ENCODE peak calls at places on chromosome 9, in four cellular contexts. M, Q, I and C are unnamed samples.

GRCh38 chr9:135474915-135475314 is 4.7 kb upstream of the PPP1R26 start:
- DNase-seq in Q (no peak), I (no peak), M (no peak), C (no peak)

GRCh38 chr9:84490206-84490605 is 149.6 kb upstream of the SLC28A3 start:
- DNase-seq in Q (no peak), I (no peak), M (no peak), C (no peak)

GRCh38 chr9:27491164-27491563 is 32.9 kb upstream of the IFNK start:
- DNase-seq in M (no peak), I (peak; percentile 39), Q (no peak), C (no peak)

GRCh38 chr9:75712690-75713089 is 177.8 kb upstream of the PCSK5 start:
- DNase-seq in Q (no peak), I (no peak), M (no peak), C (no peak)

GRCh38 chr9:114178756-114179450 is 23.6 kb downstream of the COL27A1 start:
- DNase-seq in Q (peak; percentile 66), M (no peak), I (no peak), C (no peak)

GRCh38 chr9:114196924-114197570 is 41.7 kb downstream of the COL27A1 start:
- DNase-seq in M (no peak), I (no peak), Q (no peak), C (no peak)

GRCh38 chr9:120857481-120857880 is 14.8 kb upstream of the PSMD5 start:
- DNase-seq in Q (no peak), M (no peak), I (no peak), C (no peak)

GRCh38 chr9:108709126-108709525 is 146.7 kb downstream of the ACTL7B start:
- DNase-seq in I (no peak), M (no peak), Q (no peak), C (no peak)

GRCh38 chr9:104961238-104961637 is 33.3 kb upstream of the ABCA1 start:
- DNase-seq in I (no peak), Q (no peak), M (peak; percentile 71), C (peak; percentile 45)

GRCh38 chr9:121975801-121976277 is 117.3 kb downstream of the TTLL11 start:
- DNase-seq in I (no peak), M (peak; percentile 79), Q (no peak), C (no peak)

GRCh38 chr9:111937781-111938426 is 41.3 kb downstream of the UGCG start:
- DNase-seq in Q (peak; percentile 16), I (peak; percentile 75), M (peak; percentile 39), C (peak; percentile 60)

GRCh38 chr9:4425358-4426045 is 64.8 kb upstream of the SLC1A1 start:
- DNase-seq in I (no peak), Q (no peak), M (no peak), C (no peak)

GRCh38 chr9:135282001-135282731 is 194.7 kb downstream of the OLFM1 start:
- DNase-seq in I (no peak), Q (peak; percentile 67), M (peak; percentile 82), C (no peak)

GRCh38 chr9:134295746-134296250 is 30.5 kb upstream of the RXRA start:
- DNase-seq in M (no peak), I (no peak), Q (no peak), C (no peak)

GRCh38 chr9:38026021-38026809 is 42.8 kb downstream of the SHB start:
- DNase-seq in M (no peak), I (no peak), Q (peak; percentile 59), C (no peak)

GRCh38 chr9:71676460-71676859 is 91.9 kb downstream of the CEMIP2 start:
- DNase-seq in Q (no peak), M (no peak), I (no peak), C (no peak)

GRCh38 chr9:18396102-18396728 is 77.7 kb upstream of the ADAMTSL1 start:
- DNase-seq in M (no peak), Q (no peak), I (no peak), C (no peak)

GRCh38 chr9:71830131-71830530 is 61.8 kb upstream of the CEMIP2 start:
- DNase-seq in I (no peak), Q (no peak), M (no peak), C (no peak)

GRCh38 chr9:69104830-69105527 is 69.1 kb upstream of the TJP2 start:
- DNase-seq in I (no peak), Q (no peak), M (peak; percentile 94), C (no peak)

GRCh38 chr9:27590636-27591035 is 17.4 kb upstream of the C9orf72 start:
- DNase-seq in M (no peak), Q (no peak), I (no peak), C (no peak)

GRCh38 chr9:93089481-93089991 is 6.5 kb upstream of the CARD19 start:
- DNase-seq in Q (no peak), I (no peak), M (peak; percentile 15), C (no peak)

GRCh38 chr9:95175523-95175922 is 142.0 kb downstream of the FANCC start:
- DNase-seq in I (no peak), Q (no peak), M (no peak), C (no peak)

GRCh38 chr9:121902483-121903135 is 190.5 kb downstream of the TTLL11 start:
- DNase-seq in M (no peak), Q (peak; percentile 40), I (no peak), C (no peak)

GRCh38 chr9:5988265-5988664 is 27.2 kb downstream of the RANBP6 start:
- DNase-seq in M (no peak), Q (no peak), I (no peak), C (no peak)

GRCh38 chr9:14158911-14159310 is 155.0 kb downstream of the NFIB start:
- DNase-seq in I (no peak), Q (no peak), M (no peak), C (no peak)

GRCh38 chr9:86082870-86083269 is 16.5 kb downstream of the GOLM1 start:
- DNase-seq in M (no peak), I (no peak), Q (no peak), C (no peak)

GRCh38 chr9:107213561-107214028 is 69.5 kb upstream of the RAD23B start:
- DNase-seq in M (no peak), Q (no peak), I (no peak), C (peak; percentile 2)

GRCh38 chr9:18495065-18495464 is 21.1 kb downstream of the ADAMTSL1 start:
- DNase-seq in Q (no peak), I (no peak), M (no peak), C (no peak)

GRCh38 chr9:3436629-3437028 is 89.2 kb downstream of the RFX3 start:
- DNase-seq in M (no peak), I (no peak), Q (no peak), C (no peak)

GRCh38 chr9:94056442-94056974 is 27.8 kb upstream of the PTPDC1 start:
- DNase-seq in M (no peak), Q (peak; percentile 12), I (no peak), C (no peak)

GRCh38 chr9:2173170-2173569 is 158.0 kb downstream of the SMARCA2 start:
- DNase-seq in Q (no peak), M (no peak), I (no peak), C (no peak)

GRCh38 chr9:2745560-2746380 is 28.5 kb downstream of the KCNV2 start:
- DNase-seq in Q (no peak), I (no peak), M (no peak), C (no peak)

GRCh38 chr9:135141183-135141774 is 53.8 kb downstream of the OLFM1 start:
- DNase-seq in Q (no peak), I (no peak), M (no peak), C (no peak)

GRCh38 chr9:9557804-9558334 is 1054.9 kb downstream of the PTPRD start:
- DNase-seq in I (no peak), Q (no peak), M (no peak), C (no peak)

GRCh38 chr9:9100070-9100469 is 1300.5 kb upstream of the DMAC1 start:
- DNase-seq in M (no peak), Q (no peak), I (no peak), C (no peak)

GRCh38 chr9:77679088-77679487 is 31.0 kb upstream of the GNA14 start:
- DNase-seq in I (no peak), M (no peak), Q (no peak), C (no peak)

GRCh38 chr9:125039544-125039943 is 98.7 kb upstream of the GOLGA1 start:
- DNase-seq in Q (no peak), M (no peak), I (no peak), C (no peak)

GRCh38 chr9:85900504-85901201 is 40.3 kb upstream of the NAA35 start:
- DNase-seq in I (no peak), Q (no peak), M (peak; percentile 33), C (peak; percentile 1)

GRCh38 chr9:93156475-93157008 is 22.5 kb upstream of the NINJ1 start:
- DNase-seq in I (no peak), M (no peak), Q (no peak), C (no peak)

GRCh38 chr9:14084867-14085266 is 229.1 kb downstream of the NFIB start:
- DNase-seq in I (no peak), Q (no peak), M (no peak), C (no peak)

DNA sequence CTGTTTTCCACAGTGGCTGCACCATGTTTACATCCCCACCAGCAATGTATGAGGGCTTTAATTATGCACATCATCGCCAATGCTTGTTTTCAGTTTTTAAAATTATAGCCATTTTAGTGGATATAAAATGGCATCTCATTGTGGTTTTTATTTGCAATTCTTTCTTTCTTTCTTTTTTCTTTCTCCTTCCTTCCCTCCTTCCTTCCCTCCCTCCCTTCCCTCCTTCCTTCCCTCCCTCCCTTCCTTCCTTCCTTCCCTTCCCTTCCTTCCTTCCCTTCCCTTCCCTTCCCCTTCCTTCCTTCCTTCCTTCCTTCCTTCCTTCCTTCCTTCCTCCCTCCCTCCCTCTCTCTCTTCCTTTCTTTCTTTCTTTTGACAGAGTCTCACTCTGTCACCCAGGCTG is 6.6 kb downstream of the COL15A1 start:
- DNase-seq in M (no peak), Q (no peak), I (no peak), C (no peak)
- H3K4me1 ChIP-seq in M (no peaks in the 10 kb centered on the region), Q (peaks cover 33% of the 10 kb centered on the region), I (no peaks in the 10 kb centered on the region), C (no peaks in the 10 kb centered on the region)

GRCh38 chr9:129317179-129318011 is 139.3 kb upstream of the IER5L start:
- DNase-seq in Q (peak; percentile 30), M (no peak), I (no peak), C (no peak)
- H3K4me1 ChIP-seq in Q (peaks cover 70% of the 10 kb centered on the region), M (peaks cover 6% of the 10 kb centered on the region), I (peaks cover 16% of the 10 kb centered on the region), C (peaks cover 20% of the 10 kb centered on the region)

DNA sequence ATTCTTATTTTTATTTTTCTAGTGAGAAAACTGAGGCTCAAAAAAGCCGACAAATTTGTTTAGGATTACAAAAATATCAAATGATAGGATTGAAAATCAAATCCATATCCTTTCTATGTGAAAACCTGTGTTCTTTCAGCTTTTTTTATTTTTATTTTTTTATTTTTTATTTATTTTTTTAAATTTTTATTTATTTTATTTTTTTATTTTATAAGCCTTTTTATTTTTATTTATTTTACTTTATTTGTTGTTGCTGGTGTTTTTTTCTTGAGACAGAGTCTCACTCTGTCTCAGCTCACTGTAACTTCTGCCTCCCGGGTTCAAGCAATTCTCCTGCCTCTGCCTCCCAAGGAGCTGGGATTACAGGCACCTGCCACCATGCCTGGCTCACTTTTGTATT is 45.4 kb upstream of the CDKN2B start:
- DNase-seq in Q (no peak), I (no peak), M (no peak), C (no peak)
- H3K4me1 ChIP-seq in Q (no peaks in the 10 kb centered on the region), I (no peaks in the 10 kb centered on the region), M (no peaks in the 10 kb centered on the region), C (peaks cover 30% of the 10 kb centered on the region)

DNA sequence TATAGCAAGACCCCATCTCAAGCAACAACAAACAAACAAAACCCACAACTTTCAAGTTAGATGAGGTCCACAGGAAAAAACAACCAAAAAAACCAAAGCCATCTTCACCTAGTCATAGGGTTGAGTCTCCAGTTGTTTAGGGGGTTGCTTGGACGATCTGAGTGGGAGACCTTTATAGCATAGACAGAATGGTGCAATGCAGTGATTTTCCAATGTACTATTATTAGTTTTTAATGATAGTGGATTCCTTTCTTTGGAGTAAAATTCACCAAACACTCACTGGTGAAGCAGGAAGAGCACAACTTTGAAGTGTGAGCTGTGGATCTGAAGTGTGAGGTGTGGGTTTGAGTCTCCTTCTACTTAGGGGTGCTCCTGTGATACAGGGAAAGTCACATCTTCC is 67.0 kb upstream of the KLF9 start:
- DNase-seq in M (no peak), Q (no peak), I (no peak), C (no peak)
- H3K4me1 ChIP-seq in M (peaks cover 5% of the 10 kb centered on the region), Q (peaks cover 70% of the 10 kb centered on the region), I (no peaks in the 10 kb centered on the region), C (peaks cover 7% of the 10 kb centered on the region)